ENCODE peak calls at places on chromosomes 13 and 19, in eight cellular contexts. S is B cell, B is neural progenitor cell, G is OCI-LY7, D is RPMI7951, U is heart right ventricle, Y is adrenal gland, F is choroid plexus epithelial cell. Z is an unnamed sample.

GRCh38 chr13:99103536-99103935 is 97.1 kb upstream of the UBAC2 start:
- DNase-seq in G (no peak), D (no peak), F (peak), B (peak), S (no peak), U (no peak), Y (no peak), Z (no peak)

GRCh38 chr13:91240341-91240740 is 107.1 kb upstream of the MIR17HG start:
- DNase-seq in G (no peak), Y (no peak), D (no peak), F (no peak), U (no peak), S (no peak), B (no peak), Z (no peak)

GRCh38 chr13:88042489-88042888 is 371.3 kb downstream of the SLITRK5 start:
- DNase-seq in U (no peak), Y (no peak), B (no peak), G (no peak), F (peak), D (no peak), S (no peak), Z (peak)

GRCh38 chr19:11264452-11265176 is 2.3 kb upstream of the DOCK6 start:
- DNase-seq in D (no peak), B (no peak), S (no peak), G (peak), Y (no peak), U (peak), F (no peak), Z (peak)

GRCh38 chr19:13794388-13794751 is 873 bp upstream of the ZSWIM4 start:
- DNase-seq in B (no peak), Y (peak), D (peak), U (peak), F (peak), S (no peak), G (no peak), Z (peak)

GRCh38 chr19:4366666-4367335 is 23.4 kb downstream of the MPND start:
- DNase-seq in Y (no peak), S (peak), F (no peak), G (no peak), D (no peak), B (no peak), U (no peak), Z (no peak)

GRCh38 chr19:35205733-35206323 is 22.7 kb downstream of the FAM187B start:
- DNase-seq in F (no peak), B (no peak), S (no peak), G (peak), D (no peak), U (no peak), Y (no peak), Z (no peak)

GRCh38 chr19:1046117-1046626 is 6.3 kb downstream of the ABCA7 start:
- DNase-seq in U (no peak), B (no peak), G (no peak), F (no peak), S (no peak), D (no peak), Y (no peak), Z (no peak)

GRCh38 chr13:30892966-30893365 is 13.1 kb upstream of the MEDAG start:
- DNase-seq in U (no peak), B (peak), G (peak), F (peak), S (no peak), Y (peak), D (no peak), Z (peak)

GRCh38 chr13:47294691-47295090 is 397.8 kb upstream of the HTR2A start:
- DNase-seq in B (no peak), U (no peak), D (no peak), Y (no peak), S (no peak), F (peak), G (no peak), Z (no peak)

GRCh38 chr19:41457241-41457640 is 14.3 kb downstream of the ERICH4 start:
- DNase-seq in D (no peak), S (no peak), F (no peak), Y (no peak), B (no peak), G (no peak), U (no peak), Z (no peak)

GRCh38 chr19:35002037-35002535 is 2.0 kb downstream of the GRAMD1A start:
- DNase-seq in B (no peak), F (no peak), S (no peak), D (no peak), U (no peak), G (no peak), Y (no peak), Z (no peak)

GRCh38 chr13:98468352-98468751 is 108.6 kb downstream of the STK24 start:
- DNase-seq in F (no peak), Y (no peak), G (no peak), S (no peak), B (no peak), D (no peak), U (no peak), Z (no peak)

GRCh38 chr13:28329395-28330158 is 165.4 kb downstream of the FLT1 start:
- DNase-seq in G (no peak), F (peak), Y (peak), D (no peak), S (no peak), U (peak), B (peak), Z (peak)

GRCh38 chr13:74136089-74136658 is 2.0 kb upstream of the KLF12 start:
- DNase-seq in S (peak), Y (no peak), D (peak), F (peak), G (peak), U (peak), B (no peak), Z (peak)

GRCh38 chr13:48426052-48426451 is 13.1 kb upstream of the LPAR6 start:
- DNase-seq in S (no peak), D (no peak), F (no peak), Y (no peak), B (no peak), G (no peak), U (no peak), Z (no peak)

Z was measured in A172.